ENCODE peak calls at places on chromosomes 2 and 18, in six cellular contexts. B is GM03348; D is activated CD4-positive, alpha-beta T cell treated with anti-CD3 and anti-CD28 coated beads, Interleukin-2, amount 50 U/mL, for 48 hours; P is M059J; N is effector CD8-positive, alpha-beta T cell; Y is NCI-H510A treated with DMSO at 0.1 percent for 48 hours. L is an unnamed sample.

GRCh38 chr2:56299166-56299806 is 115.5 kb downstream of the CCDC85A start:
- DNase-seq in B (peak), Y (no peak), N (no peak), P (peak), D (no peak), L (no peak)

GRCh38 chr2:110153416-110153815 is 37.8 kb upstream of the MALL start:
- DNase-seq in Y (no peak), P (peak), N (no peak), B (no peak), D (no peak), L (no peak)

GRCh38 chr2:148654414-148654813 is 9.9 kb downstream of the EPC2 start:
- DNase-seq in Y (no peak), P (no peak), B (no peak), N (no peak), D (no peak), L (no peak)

GRCh38 chr2:173195100-173195499 is 119.5 kb downstream of the MAP3K20 start:
- DNase-seq in P (no peak), Y (no peak), D (no peak), N (no peak), B (no peak), L (no peak)

GRCh38 chr2:11437602-11438001 is 28.4 kb downstream of the E2F6 start:
- DNase-seq in P (no peak), Y (no peak), D (no peak), N (no peak), B (no peak), L (no peak)

GRCh38 chr2:225165052-225165451 is 122.8 kb upstream of the DOCK10 start:
- DNase-seq in P (peak), D (no peak), Y (no peak), N (no peak), B (peak), L (no peak)

GRCh38 chr2:48232351-48232750 is 297.6 kb upstream of the STON1 start:
- DNase-seq in D (no peak), B (no peak), N (no peak), Y (no peak), P (peak), L (no peak)

GRCh38 chr2:208129804-208130712 is at the start of gene CRYGC:
- DNase-seq in D (no peak), B (no peak), P (peak), Y (no peak), N (no peak), L (no peak)

GRCh38 chr2:235598026-235598425 is 104.2 kb downstream of the AGAP1 start:
- DNase-seq in Y (no peak), P (no peak), N (no peak), B (no peak), D (no peak), L (no peak)

GRCh38 chr18:74760436-74760835 is 162.8 kb downstream of the ZNF407 start:
- DNase-seq in N (no peak), Y (no peak), D (no peak), B (no peak), P (peak), L (no peak)

GRCh38 chr2:28810384-28811285 is at the start of gene SPDYA:
- DNase-seq in Y (peak), D (peak), N (peak), P (no peak), B (peak), L (peak)

GRCh38 chr2:169637620-169638019 is 53.5 kb downstream of the PPIG start:
- DNase-seq in B (peak), N (no peak), P (no peak), Y (no peak), D (no peak), L (no peak)

GRCh38 chr2:135473567-135473966 is 57.5 kb downstream of the ZRANB3 start:
- DNase-seq in Y (no peak), P (peak), D (peak), N (no peak), B (peak), L (no peak)

GRCh38 chr2:237471457-237472186 is 15.4 kb upstream of the MLPH start:
- DNase-seq in P (peak), N (no peak), B (no peak), Y (peak), D (peak), L (no peak)

GRCh38 chr18:75116809-75117208 is 92.1 kb downstream of the PTGR3 start:
- DNase-seq in D (no peak), N (no peak), P (no peak), Y (no peak), B (no peak), L (no peak)

GRCh38 chr2:227862227-227862740 is 9.1 kb upstream of the DAW1 start:
- DNase-seq in D (no peak), B (no peak), Y (peak), P (no peak), N (no peak), L (no peak)

GRCh38 chr18:60838677-60839076 is 466.1 kb upstream of the MC4R start:
- DNase-seq in P (no peak), B (no peak), D (no peak), Y (no peak), N (no peak), L (no peak)

GRCh38 chr2:239288951-239289481 is 111.8 kb downstream of the HDAC4 start:
- DNase-seq in Y (no peak), N (no peak), P (no peak), D (no peak), B (peak), L (no peak)

GRCh38 chr2:107743274-107743673 is 83.4 kb upstream of the RGPD4 start:
- DNase-seq in Y (no peak), D (no peak), N (no peak), B (no peak), P (peak), L (no peak)

GRCh38 chr2:177984739-177985138 is 87.8 kb downstream of the PDE11A start:
- DNase-seq in P (peak), N (no peak), Y (peak), D (no peak), B (no peak), L (no peak)

GRCh38 chr2:11681722-11682589 is 12.0 kb upstream of the NTSR2 start:
- DNase-seq in B (peak), Y (peak), P (peak), D (peak), N (peak), L (peak)